ENCODE peak calls at places on chromosomes 7 and 10, in seven cellular contexts. One of them, this sample, is unnamed.

GRCh38 chr7:141928147-141928894 is 12.1 kb downstream of the OR9A4 start:
- DNase-seq in choroid plexus epithelial cell: no peak
- DNase-seq in osteoblast: peak
- DNase-seq in ascending aorta: no peak
- DNase-seq in AG04450: no peak
- DNase-seq in iPS DF 6.9: no peak
- DNase-seq in neural progenitor cell: no peak
- DNase-seq in this sample: no peak

GRCh38 chr10:113907166-113907565 is 52.7 kb downstream of the NHLRC2 start:
- DNase-seq in choroid plexus epithelial cell: peak
- DNase-seq in osteoblast: no peak
- DNase-seq in ascending aorta: no peak
- DNase-seq in AG04450: no peak
- DNase-seq in iPS DF 6.9: no peak
- DNase-seq in neural progenitor cell: no peak
- DNase-seq in this sample: no peak

GRCh38 chr10:109205929-109206585 is 717.3 kb downstream of the XPNPEP1 start:
- DNase-seq in choroid plexus epithelial cell: peak
- DNase-seq in osteoblast: peak
- DNase-seq in ascending aorta: no peak
- DNase-seq in AG04450: peak
- DNase-seq in iPS DF 6.9: no peak
- DNase-seq in neural progenitor cell: no peak
- DNase-seq in this sample: peak

GRCh38 chr7:43729214-43729923 is at the start of gene COA1:
- DNase-seq in choroid plexus epithelial cell: peak
- DNase-seq in osteoblast: peak
- DNase-seq in ascending aorta: peak
- DNase-seq in AG04450: peak
- DNase-seq in iPS DF 6.9: peak
- DNase-seq in neural progenitor cell: peak
- DNase-seq in this sample: peak

GRCh38 chr7:30700941-30701340 is 18.7 kb upstream of the CRHR2 start:
- DNase-seq in choroid plexus epithelial cell: no peak
- DNase-seq in osteoblast: no peak
- DNase-seq in ascending aorta: no peak
- DNase-seq in AG04450: no peak
- DNase-seq in iPS DF 6.9: no peak
- DNase-seq in neural progenitor cell: no peak
- DNase-seq in this sample: no peak

GRCh38 chr7:153061913-153062528 is 302.5 kb downstream of the ACTR3B start:
- DNase-seq in choroid plexus epithelial cell: no peak
- DNase-seq in osteoblast: no peak
- DNase-seq in ascending aorta: no peak
- DNase-seq in AG04450: no peak
- DNase-seq in iPS DF 6.9: peak
- DNase-seq in neural progenitor cell: peak
- DNase-seq in this sample: no peak

GRCh38 chr7:83362786-83363185 is 200.1 kb upstream of the PCLO start:
- DNase-seq in choroid plexus epithelial cell: peak
- DNase-seq in osteoblast: no peak
- DNase-seq in ascending aorta: no peak
- DNase-seq in AG04450: no peak
- DNase-seq in iPS DF 6.9: no peak
- DNase-seq in neural progenitor cell: no peak
- DNase-seq in this sample: no peak

GRCh38 chr7:38179719-38180333 is 1.8 kb downstream of the STARD3NL start:
- DNase-seq in choroid plexus epithelial cell: no peak
- DNase-seq in osteoblast: peak
- DNase-seq in ascending aorta: no peak
- DNase-seq in AG04450: no peak
- DNase-seq in iPS DF 6.9: no peak
- DNase-seq in neural progenitor cell: no peak
- DNase-seq in this sample: no peak

GRCh38 chr10:97046426-97047072 is 139.2 kb downstream of the SLIT1 start:
- DNase-seq in choroid plexus epithelial cell: no peak
- DNase-seq in osteoblast: peak
- DNase-seq in ascending aorta: no peak
- DNase-seq in AG04450: no peak
- DNase-seq in iPS DF 6.9: no peak
- DNase-seq in neural progenitor cell: no peak
- DNase-seq in this sample: no peak

GRCh38 chr7:55964261-55964801 is at the start of gene NIPSNAP2:
- DNase-seq in choroid plexus epithelial cell: peak
- DNase-seq in osteoblast: peak
- DNase-seq in ascending aorta: peak
- DNase-seq in AG04450: no peak
- DNase-seq in iPS DF 6.9: no peak
- DNase-seq in neural progenitor cell: peak
- DNase-seq in this sample: no peak

GRCh38 chr10:5546891-5547683 is 22.3 kb downstream of the CALML3 start:
- DNase-seq in choroid plexus epithelial cell: peak
- DNase-seq in osteoblast: peak
- DNase-seq in ascending aorta: no peak
- DNase-seq in AG04450: no peak
- DNase-seq in iPS DF 6.9: no peak
- DNase-seq in neural progenitor cell: no peak
- DNase-seq in this sample: no peak

GRCh38 chr7:17680026-17680425 is 260.3 kb downstream of the SNX13 start:
- DNase-seq in choroid plexus epithelial cell: peak
- DNase-seq in osteoblast: no peak
- DNase-seq in ascending aorta: peak
- DNase-seq in AG04450: peak
- DNase-seq in iPS DF 6.9: no peak
- DNase-seq in neural progenitor cell: peak
- DNase-seq in this sample: peak

GRCh38 chr7:90574136-90574819 is 21.8 kb upstream of the CDK14 start:
- DNase-seq in choroid plexus epithelial cell: peak
- DNase-seq in osteoblast: no peak
- DNase-seq in ascending aorta: no peak
- DNase-seq in AG04450: no peak
- DNase-seq in iPS DF 6.9: no peak
- DNase-seq in neural progenitor cell: no peak
- DNase-seq in this sample: no peak

GRCh38 chr7:76166404-76167255 is 35.1 kb upstream of the SRRM3 start:
- DNase-seq in choroid plexus epithelial cell: peak
- DNase-seq in osteoblast: peak
- DNase-seq in ascending aorta: peak
- DNase-seq in AG04450: peak
- DNase-seq in iPS DF 6.9: peak
- DNase-seq in neural progenitor cell: peak
- DNase-seq in this sample: peak

DNA sequence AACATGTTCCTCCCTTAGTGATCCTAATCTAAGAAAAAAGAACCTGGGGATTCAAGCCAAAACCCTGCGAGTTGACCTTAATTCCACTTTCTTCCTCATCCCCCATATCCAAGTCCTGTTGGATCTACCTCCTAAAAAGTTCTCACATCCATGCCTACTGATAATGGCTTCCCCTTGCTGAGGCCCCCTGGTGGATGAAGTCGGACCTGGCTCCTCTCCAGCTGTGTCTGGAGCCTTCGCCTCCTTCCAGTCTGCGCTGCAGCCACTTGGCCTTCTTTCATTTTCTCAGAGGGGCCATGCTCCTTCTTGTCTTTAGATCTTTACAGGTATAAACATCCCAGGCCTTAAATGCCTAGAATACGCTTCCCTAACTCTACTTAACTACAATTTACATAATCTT is 8.1 kb downstream of the PDE1C start:
- DNase-seq in choroid plexus epithelial cell: peak
- DNase-seq in osteoblast: no peak
- DNase-seq in ascending aorta: no peak
- DNase-seq in AG04450: no peak
- DNase-seq in iPS DF 6.9: peak
- DNase-seq in neural progenitor cell: peak
- DNase-seq in this sample: no peak
- H3K4me3 ChIP-seq in choroid plexus epithelial cell: no peak
- H3K4me3 ChIP-seq in osteoblast: no peak
- H3K4me3 ChIP-seq in ascending aorta: no peak
- H3K4me3 ChIP-seq in AG04450: no peak
- H3K4me3 ChIP-seq in iPS DF 6.9: no peak
- H3K4me3 ChIP-seq in neural progenitor cell: no peak
- H3K4me3 ChIP-seq in this sample: no peak

GRCh38 chr10:11626071-11626470 is 14.6 kb upstream of the USP6NL start:
- DNase-seq in choroid plexus epithelial cell: no peak
- DNase-seq in osteoblast: no peak
- DNase-seq in ascending aorta: no peak
- DNase-seq in AG04450: no peak
- DNase-seq in iPS DF 6.9: no peak
- DNase-seq in neural progenitor cell: no peak
- DNase-seq in this sample: no peak

GRCh38 chr10:11629731-11630130 is 18.3 kb upstream of the USP6NL start:
- DNase-seq in choroid plexus epithelial cell: no peak
- DNase-seq in osteoblast: no peak
- DNase-seq in ascending aorta: no peak
- DNase-seq in AG04450: no peak
- DNase-seq in iPS DF 6.9: no peak
- DNase-seq in neural progenitor cell: no peak
- DNase-seq in this sample: no peak

DNA sequence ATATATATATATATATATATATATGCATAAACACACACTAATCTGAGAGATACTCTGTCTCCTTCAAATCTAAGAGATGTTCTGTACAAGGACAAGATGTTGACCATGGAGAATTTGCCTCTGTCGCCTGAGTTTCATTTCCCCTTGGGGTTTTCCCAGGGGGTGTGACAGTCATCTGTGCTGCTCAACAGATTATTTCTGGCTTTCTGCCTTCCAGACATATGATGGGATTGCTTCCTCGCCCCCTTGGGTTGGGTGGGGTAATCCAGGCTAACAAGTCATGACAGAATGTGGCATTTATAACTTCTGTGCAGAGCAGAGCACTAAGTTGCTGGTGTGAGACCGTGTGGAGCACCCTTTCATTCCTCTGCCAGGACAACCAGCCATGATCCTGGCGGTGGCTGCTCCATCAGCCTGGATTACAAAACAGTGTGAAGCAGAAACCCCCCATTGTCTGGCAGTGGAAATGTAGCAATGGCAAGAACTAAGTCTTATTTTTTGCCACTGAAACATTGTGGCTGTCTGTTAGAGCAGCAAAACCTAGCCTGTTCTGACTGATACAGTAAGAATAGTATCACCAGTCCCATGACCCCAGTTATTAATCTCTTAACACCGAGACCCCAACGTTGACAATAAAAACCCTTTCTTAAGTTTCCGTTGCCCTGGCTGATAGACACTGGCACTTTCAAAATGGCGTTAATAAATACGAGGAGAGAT is 13.7 kb upstream of the USP6NL start:
- DNase-seq in choroid plexus epithelial cell: no peak
- DNase-seq in osteoblast: no peak
- DNase-seq in ascending aorta: no peak
- DNase-seq in AG04450: no peak
- DNase-seq in iPS DF 6.9: no peak
- DNase-seq in neural progenitor cell: no peak
- DNase-seq in this sample: no peak
- H3K4me3 ChIP-seq in choroid plexus epithelial cell: no peak
- H3K4me3 ChIP-seq in osteoblast: no peak
- H3K4me3 ChIP-seq in ascending aorta: no peak
- H3K4me3 ChIP-seq in AG04450: no peak
- H3K4me3 ChIP-seq in iPS DF 6.9: no peak
- H3K4me3 ChIP-seq in neural progenitor cell: no peak
- H3K4me3 ChIP-seq in this sample: no peak

DNA sequence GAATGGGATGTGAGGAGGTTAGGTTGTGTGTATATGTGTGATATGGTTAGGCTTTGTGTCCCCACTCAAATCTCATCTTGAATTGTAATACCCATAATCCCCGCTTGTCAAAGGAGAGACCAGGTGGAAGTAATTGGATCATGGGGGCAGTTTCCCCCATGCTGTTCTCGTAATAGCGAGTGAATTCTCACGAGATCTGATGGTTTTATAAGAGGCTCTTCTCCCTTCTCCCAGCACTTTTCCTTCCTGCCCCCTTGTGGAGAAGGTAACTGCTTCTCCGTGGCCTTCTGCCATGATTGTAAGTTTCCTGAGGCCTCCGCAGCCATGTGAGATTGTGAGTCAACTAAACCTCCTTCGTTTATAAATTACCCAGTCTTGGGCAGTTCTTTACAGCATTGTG is 47.3 kb downstream of the NPVF start:
- DNase-seq in choroid plexus epithelial cell: peak
- DNase-seq in osteoblast: no peak
- DNase-seq in ascending aorta: no peak
- DNase-seq in AG04450: no peak
- DNase-seq in iPS DF 6.9: no peak
- DNase-seq in neural progenitor cell: peak
- DNase-seq in this sample: no peak
- H3K4me3 ChIP-seq in choroid plexus epithelial cell: no peak
- H3K4me3 ChIP-seq in osteoblast: peak
- H3K4me3 ChIP-seq in ascending aorta: peak
- H3K4me3 ChIP-seq in AG04450: no peak
- H3K4me3 ChIP-seq in iPS DF 6.9: no peak
- H3K4me3 ChIP-seq in neural progenitor cell: no peak
- H3K4me3 ChIP-seq in this sample: no peak

GRCh38 chr10:107067843-107068242 is 96.7 kb downstream of the SORCS1 start:
- DNase-seq in choroid plexus epithelial cell: no peak
- DNase-seq in osteoblast: no peak
- DNase-seq in ascending aorta: no peak
- DNase-seq in AG04450: no peak
- DNase-seq in iPS DF 6.9: no peak
- DNase-seq in neural progenitor cell: no peak
- DNase-seq in this sample: no peak
- H3K4me3 ChIP-seq in choroid plexus epithelial cell: no peak
- H3K4me3 ChIP-seq in osteoblast: no peak
- H3K4me3 ChIP-seq in ascending aorta: no peak
- H3K4me3 ChIP-seq in AG04450: no peak
- H3K4me3 ChIP-seq in iPS DF 6.9: no peak
- H3K4me3 ChIP-seq in neural progenitor cell: no peak
- H3K4me3 ChIP-seq in this sample: no peak

GRCh38 chr7:27151945-27152815 is at the start of gene HOXA3:
- DNase-seq in choroid plexus epithelial cell: no peak
- DNase-seq in osteoblast: peak
- DNase-seq in ascending aorta: peak
- DNase-seq in AG04450: no peak
- DNase-seq in iPS DF 6.9: no peak
- DNase-seq in neural progenitor cell: no peak
- DNase-seq in this sample: no peak
- H3K4me3 ChIP-seq in choroid plexus epithelial cell: no peak
- H3K4me3 ChIP-seq in osteoblast: peak
- H3K4me3 ChIP-seq in ascending aorta: peak
- H3K4me3 ChIP-seq in AG04450: peak
- H3K4me3 ChIP-seq in iPS DF 6.9: no peak
- H3K4me3 ChIP-seq in neural progenitor cell: peak
- H3K4me3 ChIP-seq in this sample: no peak

GRCh38 chr7:77353407-77353721 is 62.8 kb downstream of the GSAP start:
- DNase-seq in choroid plexus epithelial cell: peak
- DNase-seq in osteoblast: no peak
- DNase-seq in ascending aorta: no peak
- DNase-seq in AG04450: no peak
- DNase-seq in iPS DF 6.9: no peak
- DNase-seq in neural progenitor cell: no peak
- DNase-seq in this sample: peak

GRCh38 chr7:77352688-77353406 is 63.3 kb downstream of the GSAP start:
- DNase-seq in choroid plexus epithelial cell: no peak
- DNase-seq in osteoblast: no peak
- DNase-seq in ascending aorta: no peak
- DNase-seq in AG04450: no peak
- DNase-seq in iPS DF 6.9: no peak
- DNase-seq in neural progenitor cell: no peak
- DNase-seq in this sample: no peak

GRCh38 chr7:77354484-77354883 is 61.7 kb downstream of the GSAP start:
- DNase-seq in choroid plexus epithelial cell: no peak
- DNase-seq in osteoblast: no peak
- DNase-seq in ascending aorta: no peak
- DNase-seq in AG04450: no peak
- DNase-seq in iPS DF 6.9: no peak
- DNase-seq in neural progenitor cell: no peak
- DNase-seq in this sample: no peak

GRCh38 chr7:77354914-77355313 is 61.2 kb downstream of the GSAP start:
- DNase-seq in choroid plexus epithelial cell: no peak
- DNase-seq in osteoblast: no peak
- DNase-seq in ascending aorta: no peak
- DNase-seq in AG04450: no peak
- DNase-seq in iPS DF 6.9: no peak
- DNase-seq in neural progenitor cell: no peak
- DNase-seq in this sample: no peak

GRCh38 chr7:77353911-77354310 is 62.2 kb downstream of the GSAP start:
- DNase-seq in choroid plexus epithelial cell: no peak
- DNase-seq in osteoblast: peak
- DNase-seq in ascending aorta: no peak
- DNase-seq in AG04450: no peak
- DNase-seq in iPS DF 6.9: no peak
- DNase-seq in neural progenitor cell: no peak
- DNase-seq in this sample: no peak
- H3K4me3 ChIP-seq in choroid plexus epithelial cell: no peak
- H3K4me3 ChIP-seq in osteoblast: no peak
- H3K4me3 ChIP-seq in ascending aorta: no peak
- H3K4me3 ChIP-seq in AG04450: no peak
- H3K4me3 ChIP-seq in iPS DF 6.9: no peak
- H3K4me3 ChIP-seq in neural progenitor cell: no peak
- H3K4me3 ChIP-seq in this sample: no peak